ENCODE peak calls at places on chromosomes 16 and 17, in seven cellular contexts. A is SK-N-SH, R is H1, Y is HCT116, B is GM12878, J is K562, G is HepG2. W is an unnamed sample.

GRCh38 chr16:55033225-55034156 is 102.8 kb downstream of the IRX5 start:
- DNase-seq in A (no peak), R (no peak), Y (no peak), B (no peak), J (no peak), G (no peak), W (no peak)

GRCh38 chr17:70037498-70037897 is 37.5 kb upstream of the KCNJ16 start:
- DNase-seq in A (no peak), R (no peak), Y (no peak), B (no peak), J (no peak), G (no peak), W (no peak)

GRCh38 chr16:29820730-29821662 is 734 bp downstream of the MVP start:
- DNase-seq in A (no peak), R (no peak), Y (no peak), B (peak), J (no peak), G (no peak), W (no peak)

GRCh38 chr16:85281181-85281580 is 168.9 kb upstream of the CIBAR2 start:
- DNase-seq in A (no peak), R (no peak), Y (no peak), B (no peak), J (no peak), G (no peak), W (no peak)

GRCh38 chr17:4772235-4772613 is 538 bp downstream of the TM4SF5 start:
- DNase-seq in A (peak), R (no peak), Y (no peak), B (no peak), J (no peak), G (no peak), W (no peak)

GRCh38 chr17:40419559-40420331 is 2.0 kb upstream of the TOP2A start:
- DNase-seq in A (peak), R (no peak), Y (no peak), B (no peak), J (no peak), G (peak), W (no peak)

GRCh38 chr17:81264640-81265039 is 25.5 kb downstream of the NDUFAF8 start:
- DNase-seq in A (no peak), R (no peak), Y (no peak), B (no peak), J (no peak), G (no peak), W (no peak)

GRCh38 chr17:81295678-81296381 is 723 bp upstream of the SLC38A10 start:
- DNase-seq in A (peak), R (peak), Y (peak), B (no peak), J (peak), G (peak), W (peak)

GRCh38 chr16:22206847-22207714 is 1.0 kb downstream of the EEF2K start:
- DNase-seq in A (peak), R (no peak), Y (no peak), B (peak), J (peak), G (no peak), W (peak)

GRCh38 chr17:82876149-82876548 is 36.3 kb upstream of the ZNF750 start:
- DNase-seq in A (no peak), R (no peak), Y (no peak), B (no peak), J (peak), G (peak), W (peak)

GRCh38 chr17:19443148-19443547 is 32.1 kb downstream of the RNF112 start:
- DNase-seq in A (no peak), R (no peak), Y (no peak), B (no peak), J (no peak), G (no peak), W (no peak)

GRCh38 chr16:50600582-50601283 is 52.5 kb downstream of the NKD1 start:
- DNase-seq in A (no peak), R (no peak), Y (no peak), B (no peak), J (no peak), G (peak), W (no peak)

GRCh38 chr17:19752216-19753048 is 4.3 kb upstream of the ALDH3A1 start:
- DNase-seq in A (no peak), R (no peak), Y (no peak), B (no peak), J (no peak), G (no peak), W (no peak)

GRCh38 chr16:60107467-60107866 is 1373.4 kb upstream of the GOT2 start:
- DNase-seq in A (no peak), R (no peak), Y (no peak), B (no peak), J (no peak), G (no peak), W (no peak)

GRCh38 chr17:7280519-7281073 is 922 bp upstream of the SLC2A4 start:
- DNase-seq in A (peak), R (peak), Y (peak), B (peak), J (peak), G (peak), W (peak)

GRCh38 chr16:85480727-85481101 is 132.4 kb upstream of the GSE1 start:
- DNase-seq in A (no peak), R (no peak), Y (no peak), B (no peak), J (no peak), G (no peak), W (no peak)

GRCh38 chr16:21001262-21001661 is 100.7 kb downstream of the LYRM1 start:
- DNase-seq in A (peak), R (no peak), Y (peak), B (no peak), J (peak), G (peak), W (peak)

GRCh38 chr17:8417806-8418205 is 17.9 kb upstream of the NDEL1 start:
- DNase-seq in A (no peak), R (no peak), Y (no peak), B (no peak), J (no peak), G (peak), W (no peak)

GRCh38 chr16:82456683-82457082 is 170.1 kb upstream of the CDH13 start:
- DNase-seq in A (peak), R (peak), Y (peak), B (no peak), J (peak), G (peak), W (peak)

GRCh38 chr16:88437367-88437964 is 15.6 kb upstream of the ZFPM1 start:
- DNase-seq in A (peak), R (peak), Y (peak), B (no peak), J (peak), G (peak), W (peak)

GRCh38 chr17:31858647-31859486 is at the start of gene COPRS:
- DNase-seq in A (peak), R (peak), Y (peak), B (no peak), J (peak), G (peak), W (peak)

GRCh38 chr17:11598274-11599221 is at the start of gene DNAH9:
- DNase-seq in A (peak), R (peak), Y (no peak), B (no peak), J (peak), G (peak), W (no peak)

GRCh38 chr17:38538906-38539305 is 66.8 kb downstream of the SRCIN1 start:
- DNase-seq in A (no peak), R (no peak), Y (no peak), B (no peak), J (no peak), G (no peak), W (peak)
- TF ChIP-seq JUND in A (no peak), R (no peak), Y (no peak), B (no peak), J (no peak), G (no peak), W (no peak)

DNA sequence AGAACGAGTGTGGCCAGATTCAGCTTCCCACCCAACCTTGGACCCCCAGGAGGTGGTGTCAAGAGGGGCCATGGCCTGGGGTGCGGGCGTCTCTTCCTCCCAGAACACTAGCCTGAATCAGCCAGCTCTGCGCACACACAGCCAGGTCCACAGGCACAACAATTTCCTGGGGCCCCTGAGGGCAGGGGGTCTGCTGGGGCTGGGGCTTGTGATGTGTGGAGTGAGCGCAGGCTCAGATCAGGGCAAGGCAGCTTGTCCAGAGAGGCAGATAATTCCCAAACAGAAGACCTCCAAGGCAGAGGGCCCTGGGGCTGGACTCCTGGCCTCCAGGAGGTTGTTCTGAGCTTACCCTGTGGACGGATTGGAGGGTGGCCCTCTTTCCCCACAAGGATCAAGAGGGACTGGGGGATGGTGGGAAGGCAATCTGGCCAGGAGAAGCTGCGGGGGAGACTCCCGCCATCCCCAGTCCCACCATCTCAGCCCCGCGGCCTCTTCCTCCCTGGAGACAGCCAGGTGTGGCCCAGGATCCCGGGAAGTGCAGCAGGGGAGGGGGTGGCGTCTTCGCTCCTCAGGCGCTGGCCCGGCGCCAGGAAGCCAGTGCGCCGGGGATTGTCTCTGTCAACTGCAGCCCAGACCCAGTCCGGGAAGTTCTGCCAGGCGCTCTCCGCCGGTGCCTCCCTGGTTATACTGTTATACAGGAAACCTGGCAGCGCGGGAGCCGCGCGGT is 52.0 kb upstream of the AMZ2 start:
- DNase-seq in A (peak), R (no peak), Y (no peak), B (no peak), J (no peak), G (no peak), W (peak)
- TF ChIP-seq JUND in A (no peak), R (no peak), Y (no peak), B (no peak), J (no peak), G (no peak), W (no peak)

DNA sequence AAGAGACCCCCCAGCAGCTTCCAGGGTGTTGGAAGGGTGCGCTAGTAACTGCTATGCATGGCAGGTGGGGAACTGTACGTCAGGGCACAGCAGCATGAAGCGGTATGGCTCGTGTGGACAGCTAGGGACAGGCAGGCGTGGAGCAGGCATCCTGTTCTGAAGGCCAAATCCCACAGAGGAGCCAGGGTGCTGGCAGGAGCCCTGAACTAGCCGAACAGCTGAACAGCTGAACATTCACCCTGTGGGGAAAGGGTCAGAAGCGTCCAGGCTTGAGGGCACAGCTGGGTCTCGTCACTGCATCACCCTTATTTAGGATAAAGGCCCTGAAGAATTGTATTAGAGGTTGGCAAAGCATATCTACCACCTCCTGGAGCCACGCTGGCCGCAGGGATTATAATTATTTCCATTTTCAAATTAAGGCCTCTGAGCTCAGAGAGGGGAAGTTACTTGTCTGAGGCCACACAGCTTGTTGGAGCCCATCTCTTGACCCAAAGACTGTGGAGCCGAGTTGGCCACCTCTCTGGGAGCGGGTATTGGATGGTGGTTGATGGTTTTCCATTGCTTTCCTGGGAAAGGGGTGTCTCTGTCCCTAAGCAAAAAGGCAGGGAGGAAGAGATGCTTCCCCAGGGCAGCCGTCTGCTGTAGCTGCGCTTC is 3.3 kb upstream of the STH start:
- DNase-seq in A (no peak), R (no peak), Y (no peak), B (no peak), J (no peak), G (no peak), W (no peak)
- TF ChIP-seq JUND in A (no peak), R (no peak), Y (no peak), B (no peak), J (no peak), G (no peak), W (no peak)

GRCh38 chr16:76650579-76650978 is 373.4 kb downstream of the CNTNAP4 start:
- DNase-seq in A (no peak), R (no peak), Y (no peak), B (no peak), J (no peak), G (peak), W (no peak)

GRCh38 chr16:76656951-76657498 is 379.8 kb downstream of the CNTNAP4 start:
- DNase-seq in A (peak), R (no peak), Y (no peak), B (no peak), J (no peak), G (no peak), W (no peak)

GRCh38 chr16:76654421-76654820 is 377.2 kb downstream of the CNTNAP4 start:
- DNase-seq in A (no peak), R (no peak), Y (no peak), B (no peak), J (no peak), G (no peak), W (no peak)

DNA sequence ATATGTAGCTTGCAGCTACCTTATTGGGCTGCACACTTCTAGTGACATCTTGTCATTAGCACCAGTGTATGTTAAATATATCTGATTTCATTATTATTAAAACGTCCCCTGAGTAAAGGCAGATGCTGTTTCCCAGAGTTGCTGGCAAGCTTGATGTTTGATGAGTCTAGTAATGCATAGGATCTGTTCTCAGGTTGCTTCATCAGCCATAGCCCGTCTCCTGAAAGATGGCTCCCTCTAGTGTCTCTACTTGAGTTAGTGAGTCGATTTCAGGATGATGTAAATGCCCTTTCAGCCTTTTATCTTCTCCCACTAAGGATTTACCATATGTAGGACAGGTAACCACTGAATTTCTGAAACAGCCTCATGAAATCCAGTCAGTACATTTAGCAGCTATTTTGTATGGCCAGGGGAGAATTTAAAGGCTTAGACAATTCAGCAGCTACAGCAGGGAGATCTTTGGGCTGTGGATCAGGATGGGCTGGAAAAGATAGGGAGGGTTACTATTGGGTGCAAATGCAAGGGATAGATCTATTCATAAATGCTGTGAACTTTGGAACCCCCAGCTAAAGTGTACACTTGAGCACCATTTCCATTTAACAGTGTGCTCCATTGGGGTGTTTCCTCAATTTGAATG is 376.3 kb downstream of the CNTNAP4 start:
- DNase-seq in A (peak), R (no peak), Y (no peak), B (peak), J (peak), G (peak), W (peak)
- TF ChIP-seq JUND in A (no peak), R (no peak), Y (no peak), B (no peak), J (no peak), G (no peak), W (no peak)

DNA sequence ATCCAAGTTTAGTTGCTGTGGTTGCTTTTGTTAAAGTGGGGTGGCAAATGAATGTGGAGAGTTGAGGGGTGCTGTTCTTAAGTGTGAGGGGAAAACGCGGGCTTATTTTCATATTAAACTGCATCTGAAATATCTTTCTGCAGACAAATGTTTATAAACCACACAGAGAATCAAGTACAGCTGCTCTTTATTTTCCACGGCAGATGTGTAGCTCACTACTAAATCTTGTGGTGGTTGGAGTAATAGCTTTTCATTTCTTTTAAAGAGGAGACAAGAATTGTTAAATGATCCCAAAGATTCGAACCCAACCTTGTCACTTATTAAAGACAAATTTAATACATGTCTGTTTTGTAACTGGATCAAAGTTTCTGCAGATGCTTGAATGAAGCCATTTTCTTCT is 2.1 kb downstream of the CLTC start:
- DNase-seq in A (no peak), R (no peak), Y (no peak), B (no peak), J (no peak), G (no peak), W (no peak)
- TF ChIP-seq JUND in A (no peak), R (no peak), Y (no peak), B (no peak), J (no peak), G (no peak), W (no peak)

DNA sequence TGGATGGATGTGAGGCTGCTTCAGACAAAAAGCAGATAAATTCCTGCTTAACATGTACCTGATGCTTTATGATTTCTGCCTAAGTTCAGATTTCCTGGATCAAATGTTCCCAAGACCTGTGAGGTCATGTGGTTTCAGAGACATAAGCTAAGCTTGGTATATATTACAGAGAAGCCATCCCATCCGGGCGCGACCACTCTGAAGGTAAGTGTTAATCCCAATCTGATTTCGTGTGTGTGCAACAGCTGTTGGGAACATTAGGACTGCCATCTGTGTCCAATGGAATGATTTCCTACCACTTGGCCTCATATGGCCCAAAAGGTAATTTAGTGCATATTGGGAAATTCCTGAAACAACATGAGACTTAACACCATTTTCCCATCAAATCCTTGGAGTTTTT is 199.1 kb downstream of the HS3ST3B1 start:
- DNase-seq in A (no peak), R (no peak), Y (no peak), B (no peak), J (no peak), G (no peak), W (no peak)
- TF ChIP-seq JUND in A (no peak), R (no peak), Y (no peak), B (no peak), J (no peak), G (no peak), W (no peak)